ENCODE peak calls at places on chromosomes 3 and 15, in four cellular contexts. W, U, L and M are unnamed samples.
A peak's percentile ranks its signal among the peaks of the same experiment; 100 is the strongest.

GRCh38 chr15:86743283-86743903 is 663.7 kb downstream of the AGBL1 start:
- DNase-seq in W (peak; percentile 36), U (no peak), L (peak; percentile 3), M (peak; percentile 18)

GRCh38 chr15:60793656-60794055 is 314.7 kb upstream of the ICE2 start:
- DNase-seq in U (no peak), L (no peak), W (no peak), M (no peak)

GRCh38 chr15:83010709-83011270 is 649 bp downstream of the C15orf40 start:
- DNase-seq in U (peak; percentile 61), W (peak; percentile 64), L (peak; percentile 88), M (peak; percentile 73)

GRCh38 chr3:69200384-69201068 is 78.1 kb upstream of the LMOD3 start:
- DNase-seq in U (peak; percentile 37), L (no peak), W (peak; percentile 73), M (no peak)

GRCh38 chr15:57500256-57500655 is 91.4 kb upstream of the MYZAP start:
- DNase-seq in L (no peak), U (no peak), W (no peak), M (no peak)

GRCh38 chr3:191366675-191367074 is 36.3 kb upstream of the UTS2B start:
- DNase-seq in U (no peak), W (no peak), L (no peak), M (no peak)

GRCh38 chr15:28943611-28944230 is 57.9 kb downstream of the APBA2 start:
- DNase-seq in W (peak; percentile 20), U (no peak), L (no peak), M (no peak)

GRCh38 chr15:101071651-101072050 is 152.5 kb downstream of the LRRK1 start:
- DNase-seq in U (peak; percentile 15), W (no peak), L (no peak), M (no peak)

GRCh38 chr3:14687360-14687759 is 12.4 kb downstream of the C3orf20 start:
- DNase-seq in W (no peak), L (no peak), U (no peak), M (no peak)

GRCh38 chr3:182052360-182052759 is 340.6 kb downstream of the SOX2 start:
- DNase-seq in U (no peak), W (no peak), L (no peak), M (no peak)

GRCh38 chr3:189457201-189457607 is 174.0 kb upstream of the TP63 start:
- DNase-seq in U (no peak), W (no peak), L (no peak), M (no peak)

GRCh38 chr15:96334017-96334704 is 3.7 kb downstream of the NR2F2 start:
- DNase-seq in L (no peak), W (no peak), U (no peak), M (peak; percentile 5)

GRCh38 chr3:47961815-47962606 is 54.2 kb downstream of the MAP4 start:
- DNase-seq in W (no peak), U (no peak), L (peak; percentile 51), M (no peak)

GRCh38 chr3:178802993-178803693 is 266.9 kb downstream of the KCNMB2 start:
- DNase-seq in L (no peak), U (no peak), W (no peak), M (no peak)

GRCh38 chr15:63497642-63498100 is 6.7 kb upstream of the USP3 start:
- DNase-seq in L (no peak), U (no peak), W (peak; percentile 56), M (no peak)

GRCh38 chr3:184845819-184846218 is 33.9 kb downstream of the VPS8 start:
- DNase-seq in L (no peak), U (no peak), W (no peak), M (no peak)

GRCh38 chr15:69794643-69795461 is 302.9 kb downstream of the TLE3 start:
- DNase-seq in U (peak; percentile 62), L (no peak), W (no peak), M (peak; percentile 71)

GRCh38 chr15:88645171-88646087 is 6.6 kb downstream of the ISG20 start:
- DNase-seq in L (no peak), U (peak; percentile 9), W (peak; percentile 17), M (no peak)

GRCh38 chr3:136690611-136691010 is 61.6 kb downstream of the STAG1 start:
- DNase-seq in L (no peak), W (no peak), U (no peak), M (no peak)

GRCh38 chr3:10389995-10390394 is 69.1 kb upstream of the SEC13 start:
- DNase-seq in U (no peak), W (no peak), L (no peak), M (no peak)

GRCh38 chr15:48392356-48392755 is 61.1 kb downstream of the DUT start:
- DNase-seq in U (no peak), W (no peak), L (no peak), M (peak; percentile 86)

GRCh38 chr3:14876942-14877341 is 58.2 kb downstream of the FGD5 start:
- DNase-seq in W (peak; percentile 81), U (no peak), L (peak; percentile 34), M (no peak)

GRCh38 chr15:77867266-77868047 is 210.1 kb downstream of the TBC1D2B start:
- DNase-seq in L (no peak), W (no peak), U (peak; percentile 4), M (no peak)

GRCh38 chr3:102304550-102304949 is 130.3 kb upstream of the ZPLD1 start:
- DNase-seq in L (no peak), U (no peak), W (no peak), M (no peak)

GRCh38 chr15:58597943-58598828 is 151.3 kb downstream of the ADAM10 start:
- DNase-seq in L (no peak), U (no peak), W (no peak), M (no peak)

GRCh38 chr3:157572559-157573270 is 69.5 kb upstream of the VEPH1 start:
- DNase-seq in L (peak; percentile 55), W (no peak), U (no peak), M (no peak)

GRCh38 chr3:186211101-186211500 is 102.2 kb upstream of the ETV5 start:
- DNase-seq in L (no peak), W (no peak), U (no peak), M (no peak)

GRCh38 chr3:141015486-141015885 is 35.7 kb upstream of the SPSB4 start:
- DNase-seq in W (no peak), L (no peak), U (no peak), M (no peak)

GRCh38 chr15:35061171-35062163 is 23.6 kb downstream of the NANOGP8 start:
- DNase-seq in L (no peak), W (no peak), U (peak; percentile 61), M (no peak)

GRCh38 chr15:42845581-42845980 is 75.0 kb downstream of the TTBK2 start:
- DNase-seq in L (no peak), U (no peak), W (no peak), M (no peak)

GRCh38 chr15:45855210-45855906 is 220.5 kb downstream of the SQOR start:
- DNase-seq in W (peak; percentile 74), L (no peak), U (no peak), M (no peak)

GRCh38 chr3:125967156-125967555 is 1.8 kb upstream of the ROPN1B start:
- DNase-seq in W (no peak), L (no peak), U (no peak), M (no peak)

GRCh38 chr3:81311321-81311720 is 450.1 kb downstream of the GBE1 start:
- DNase-seq in W (no peak), L (no peak), U (no peak), M (no peak)

GRCh38 chr3:81315051-81315450 is 446.4 kb downstream of the GBE1 start:
- DNase-seq in U (no peak), W (no peak), L (no peak), M (no peak)
- TF ChIP-seq EP300 in U (no peak), W (no peak), L (no peak), M (no peak)

DNA sequence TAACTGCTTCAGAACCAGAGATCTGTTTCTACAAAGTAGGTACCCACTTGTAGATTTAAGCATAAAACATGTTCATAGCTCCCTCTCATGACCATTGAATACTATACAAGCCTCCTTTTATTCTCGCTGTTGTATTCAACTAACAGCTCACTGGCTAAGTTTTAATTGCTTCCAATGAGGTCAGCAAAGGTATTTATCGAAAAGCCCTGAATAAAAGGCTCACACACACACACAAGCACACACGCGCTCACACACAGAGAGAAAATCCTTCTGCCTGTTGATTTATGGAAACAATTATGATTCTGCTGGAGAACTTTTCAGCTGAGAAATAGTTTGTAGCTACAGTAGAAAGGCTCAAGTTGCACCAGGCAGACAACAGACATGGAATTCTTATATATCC is at the start of gene FGF7:
- DNase-seq in W (no peak), L (no peak), U (peak; percentile 29), M (no peak)
- H3K27ac ChIP-seq in W (peak within 1 kb of the TSS; percentile 58), L (no peak within 1 kb of the TSS), U (no peak within 1 kb of the TSS), M (peak within 1 kb of the TSS; percentile 56)

DNA sequence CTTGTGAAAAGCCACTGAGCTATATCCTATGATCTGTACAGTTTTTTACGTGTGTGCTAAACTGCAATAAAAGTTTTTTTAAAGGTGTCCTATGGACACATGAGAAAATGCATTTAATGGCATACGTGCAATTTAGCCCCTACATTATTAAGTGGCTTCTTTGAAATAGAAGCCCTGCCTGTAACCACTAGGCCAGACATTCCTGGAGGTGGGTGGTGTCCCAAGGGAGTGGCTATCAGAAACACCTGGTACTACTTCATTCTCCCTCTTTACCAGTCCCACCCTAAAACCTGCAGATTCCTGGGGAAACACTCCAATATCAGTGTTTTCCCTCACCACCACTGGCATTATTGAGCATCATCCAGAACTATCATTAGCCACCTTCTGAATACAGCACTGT is 100.0 kb downstream of the OXNAD1 start:
- DNase-seq in L (no peak), W (no peak), U (no peak), M (no peak)
- TF ChIP-seq EP300 in L (no peak), W (no peak), U (no peak), M (no peak)

GRCh38 chr3:158732856-158733200 is 571 bp upstream of the RARRES1 start:
- DNase-seq in L (no peak), U (no peak), W (no peak), M (no peak)
- H3K27ac ChIP-seq in L (no peak overlapping the region), U (peak overlapping the region; percentile 74), W (peak overlapping the region; percentile 73), M (peak overlapping the region; percentile 85)

GRCh38 chr15:54345301-54345700 is 367.1 kb downstream of the UNC13C start:
- DNase-seq in L (no peak), U (no peak), W (no peak), M (no peak)

GRCh38 chr15:54345827-54346226 is 367.6 kb downstream of the UNC13C start:
- DNase-seq in L (no peak), W (no peak), U (no peak), M (no peak)

GRCh38 chr15:54347082-54347827 is 369.0 kb downstream of the UNC13C start:
- DNase-seq in W (no peak), L (no peak), U (no peak), M (no peak)
- TF ChIP-seq EP300 in W (no peak), L (no peak), U (no peak), M (no peak)

GRCh38 chr3:45227946-45228345 is 1.9 kb upstream of the TMEM158 start:
- DNase-seq in U (no peak), W (no peak), L (no peak), M (no peak)

GRCh38 chr3:45227131-45227819 is 1.2 kb upstream of the TMEM158 start:
- DNase-seq in U (no peak), L (no peak), W (no peak), M (no peak)

GRCh38 chr3:45224824-45225464 is 1.1 kb downstream of the TMEM158 start:
- DNase-seq in U (peak; percentile 64), L (peak; percentile 95), W (peak; percentile 73), M (peak; percentile 47)

GRCh38 chr3:45225465-45226205 is 452 bp downstream of the TMEM158 start:
- DNase-seq in L (peak; percentile 73), U (peak; percentile 27), W (no peak), M (no peak)

GRCh38 chr3:45226206-45226915 is at the start of gene TMEM158:
- DNase-seq in U (peak; percentile 79), L (peak; percentile 97), W (peak; percentile 81), M (peak; percentile 67)
- H3K27ac ChIP-seq in U (no peak within 1 kb of the TSS), L (peak within 1 kb of the TSS; percentile 71), W (no peak within 1 kb of the TSS), M (peak within 1 kb of the TSS; percentile 80)